ENCODE peak calls at places on chromosome 15, in seven cellular contexts. P, Q, C, N, D, B and H are unnamed samples.

GRCh38 chr15:84961707-84962106 is 19.9 kb upstream of the PDE8A start:
- DNase-seq in Q (no peak), D (no peak), B (no peak), C (no peak), N (peak), P (no peak), H (no peak)

GRCh38 chr15:99454941-99455795 is 110.6 kb upstream of the MEF2A start:
- DNase-seq in N (peak), C (peak), Q (no peak), D (peak), B (peak), P (peak), H (no peak)

GRCh38 chr15:99467338-99467720 is 98.5 kb upstream of the MEF2A start:
- DNase-seq in D (no peak), B (peak), C (no peak), Q (no peak), N (no peak), P (no peak), H (no peak)

GRCh38 chr15:52527196-52527897 is 1.3 kb downstream of the MYO5A start:
- DNase-seq in N (no peak), B (no peak), D (no peak), P (no peak), C (no peak), Q (no peak), H (no peak)

GRCh38 chr15:90316139-90316538 is 35.9 kb upstream of the ZNF774 start:
- DNase-seq in D (no peak), N (no peak), P (no peak), Q (no peak), B (peak), C (no peak), H (no peak)

GRCh38 chr15:39300451-39301153 is 280.3 kb upstream of the THBS1 start:
- DNase-seq in N (peak), D (no peak), B (no peak), C (peak), Q (no peak), P (no peak), H (no peak)

GRCh38 chr15:37984368-37984767 is 49.9 kb downstream of the TMCO5A start:
- DNase-seq in P (no peak), D (no peak), N (no peak), Q (no peak), C (no peak), B (no peak), H (no peak)

GRCh38 chr15:39124155-39124924 is 456.5 kb upstream of the THBS1 start:
- DNase-seq in C (peak), B (no peak), N (peak), D (no peak), P (peak), Q (no peak), H (no peak)

GRCh38 chr15:59569477-59569876 is 42.1 kb upstream of the GCNT3 start:
- DNase-seq in N (no peak), P (no peak), D (no peak), B (no peak), C (no peak), Q (no peak), H (no peak)

GRCh38 chr15:37079726-37080125 is 20.6 kb downstream of the MEIS2 start:
- DNase-seq in D (peak), N (peak), Q (no peak), C (peak), B (no peak), P (peak), H (no peak)

GRCh38 chr15:69036856-69037255 is 22.4 kb downstream of the NOX5 start:
- DNase-seq in D (no peak), N (no peak), Q (no peak), P (no peak), C (no peak), B (no peak), H (no peak)
- TF ChIP-seq CTCF in D (no peak), N (no peak), Q (no peak), P (no peak), C (no peak), B (no peak), H (no peak)

DNA sequence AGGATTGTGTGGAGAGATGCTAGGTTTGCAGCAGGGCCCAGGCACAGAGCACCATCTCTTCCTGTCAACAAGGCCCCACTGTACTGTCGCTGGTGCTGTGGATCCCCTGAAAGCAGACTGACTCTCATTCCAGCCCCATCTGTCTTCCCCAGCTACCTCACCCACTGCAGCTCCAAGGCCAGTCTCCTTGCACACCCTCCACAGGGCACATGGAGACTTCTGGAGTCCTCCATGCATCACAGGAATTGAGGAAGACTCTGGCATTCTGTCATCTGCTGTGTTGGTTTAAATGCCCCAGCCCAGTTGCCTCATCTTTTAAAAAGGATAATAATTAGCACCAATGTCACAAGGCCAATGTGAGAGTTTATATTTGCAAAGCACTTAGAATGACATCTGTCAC is 301.2 kb downstream of the RPLP1 start:
- DNase-seq in N (no peak), B (no peak), Q (no peak), D (no peak), P (no peak), C (no peak), H (no peak)
- TF ChIP-seq CTCF in N (no peak), B (no peak), Q (no peak), D (no peak), P (no peak), C (no peak), H (no peak)

DNA sequence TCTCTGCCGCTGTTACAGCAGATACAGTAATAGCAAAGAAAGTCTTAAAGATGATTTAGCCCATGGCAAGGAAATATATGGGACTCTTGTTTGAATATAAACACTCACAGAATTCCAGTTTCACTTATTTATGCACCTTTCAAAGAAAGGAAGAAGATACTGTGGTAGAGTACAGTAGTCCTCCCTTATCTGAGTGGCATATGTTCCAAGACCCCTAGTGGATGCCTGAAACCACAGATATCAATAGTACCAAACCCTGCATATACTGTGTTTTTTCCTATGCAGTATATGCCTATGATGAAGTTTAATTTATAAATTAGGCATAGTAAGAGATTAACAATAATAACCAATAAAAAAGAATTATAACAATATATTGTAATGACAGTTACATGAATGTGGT is 8.2 kb downstream of the MAP2K1 start:
- DNase-seq in N (no peak), D (no peak), Q (no peak), P (no peak), C (no peak), B (no peak), H (no peak)
- TF ChIP-seq CTCF in N (no peak), D (no peak), Q (no peak), P (no peak), C (no peak), B (no peak), H (no peak)

GRCh38 chr15:51229907-51230328 is 108.5 kb downstream of the CYP19A1 start:
- DNase-seq in N (peak), Q (peak), D (no peak), B (no peak), C (peak), P (no peak), H (no peak)
- TF ChIP-seq CTCF in N (no peak), Q (peak), D (peak), B (peak), C (peak), P (no peak), H (peak)

GRCh38 chr15:63826513-63826912 is 7.2 kb downstream of the HERC1 start:
- DNase-seq in Q (no peak), N (no peak), D (no peak), C (peak), P (no peak), B (no peak), H (no peak)
- TF ChIP-seq CTCF in Q (peak), N (no peak), D (no peak), C (peak), P (no peak), B (no peak), H (no peak)